ENCODE peak calls at places on chromosomes 6 and 20, in five cellular contexts. One of them, this sample, is unnamed.

GRCh38 chr6:45737331-45738056 is 278.2 kb downstream of the CLIC5 start:
- DNase-seq in right cardiac atrium: no peak
- DNase-seq in heart left ventricle: no peak
- DNase-seq in transverse colon: no peak
- DNase-seq in GM23248: no peak
- DNase-seq in this sample: no peak

GRCh38 chr20:47669157-47669425 is 116.2 kb downstream of the SULF2 start:
- DNase-seq in right cardiac atrium: no peak
- DNase-seq in transverse colon: no peak
- DNase-seq in heart left ventricle: no peak
- DNase-seq in GM23248: no peak
- DNase-seq in this sample: no peak

GRCh38 chr6:84779380-84779779 is 15.0 kb upstream of the TBX18 start:
- DNase-seq in right cardiac atrium: no peak
- DNase-seq in heart left ventricle: no peak
- DNase-seq in transverse colon: no peak
- DNase-seq in GM23248: peak; percentile 32
- DNase-seq in this sample: no peak

GRCh38 chr6:15443119-15443518 is 197.2 kb downstream of the JARID2 start:
- DNase-seq in transverse colon: no peak
- DNase-seq in GM23248: peak; percentile 92
- DNase-seq in heart left ventricle: no peak
- DNase-seq in right cardiac atrium: no peak
- DNase-seq in this sample: no peak

GRCh38 chr6:10901751-10902150 is 14.9 kb downstream of the SYCP2L start:
- DNase-seq in transverse colon: no peak
- DNase-seq in heart left ventricle: no peak
- DNase-seq in right cardiac atrium: no peak
- DNase-seq in GM23248: no peak
- DNase-seq in this sample: no peak

GRCh38 chr6:128036808-128037570 is 136.1 kb upstream of the THEMIS start:
- DNase-seq in GM23248: peak; percentile 3
- DNase-seq in right cardiac atrium: no peak
- DNase-seq in transverse colon: no peak
- DNase-seq in heart left ventricle: no peak
- DNase-seq in this sample: no peak

GRCh38 chr6:130033999-130034814 is 15.8 kb downstream of the L3MBTL3 start:
- DNase-seq in heart left ventricle: no peak
- DNase-seq in GM23248: peak; percentile 83
- DNase-seq in right cardiac atrium: peak; percentile 64
- DNase-seq in transverse colon: no peak
- DNase-seq in this sample: no peak

GRCh38 chr6:4543596-4543995 is 232.6 kb upstream of the CDYL start:
- DNase-seq in right cardiac atrium: no peak
- DNase-seq in GM23248: peak; percentile 7
- DNase-seq in heart left ventricle: no peak
- DNase-seq in transverse colon: no peak
- DNase-seq in this sample: no peak

GRCh38 chr6:87494761-87495422 is 22.1 kb downstream of the SLC35A1 start:
- DNase-seq in GM23248: no peak
- DNase-seq in transverse colon: peak; percentile 66
- DNase-seq in heart left ventricle: no peak
- DNase-seq in right cardiac atrium: no peak
- DNase-seq in this sample: no peak

GRCh38 chr6:27866370-27867050 is 45.7 kb downstream of the OR2B2 start:
- DNase-seq in transverse colon: peak; percentile 25
- DNase-seq in right cardiac atrium: no peak
- DNase-seq in GM23248: peak; percentile 74
- DNase-seq in heart left ventricle: no peak
- DNase-seq in this sample: no peak

GRCh38 chr6:162019311-162019710 is 708.3 kb downstream of the PRKN start:
- DNase-seq in right cardiac atrium: no peak
- DNase-seq in transverse colon: no peak
- DNase-seq in GM23248: no peak
- DNase-seq in heart left ventricle: no peak
- DNase-seq in this sample: no peak

GRCh38 chr6:54099201-54099600 is 12.0 kb upstream of the MLIP start:
- DNase-seq in transverse colon: no peak
- DNase-seq in right cardiac atrium: no peak
- DNase-seq in heart left ventricle: no peak
- DNase-seq in GM23248: no peak
- DNase-seq in this sample: no peak

DNA sequence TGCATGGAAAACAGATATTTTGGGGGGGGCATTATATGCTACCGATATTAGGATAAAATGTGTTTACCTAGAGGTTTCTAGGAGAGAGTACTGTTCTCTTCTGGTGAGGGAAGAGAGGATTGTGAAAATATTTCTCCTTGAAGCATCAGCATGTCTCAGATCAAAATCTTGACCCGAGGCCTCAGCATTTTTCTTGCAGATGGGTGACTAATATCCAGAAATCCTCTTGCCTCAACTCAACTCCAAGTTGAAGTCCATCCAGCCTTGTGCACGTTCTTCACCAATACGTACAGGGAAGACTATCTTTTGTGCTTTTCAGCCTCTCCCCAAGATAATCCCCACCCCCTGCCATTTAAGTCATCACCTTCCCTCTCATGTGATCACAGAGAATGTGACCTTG is 59.5 kb downstream of the PRND start:
- DNase-seq in transverse colon: no peak
- DNase-seq in heart left ventricle: no peak
- DNase-seq in GM23248: no peak
- DNase-seq in right cardiac atrium: no peak
- DNase-seq in this sample: no peak
- H3K9me3 ChIP-seq in transverse colon: no peaks in the 10 kb centered on the region
- H3K9me3 ChIP-seq in heart left ventricle: no peaks in the 10 kb centered on the region
- H3K9me3 ChIP-seq in GM23248: no peaks in the 10 kb centered on the region
- H3K9me3 ChIP-seq in right cardiac atrium: no peaks in the 10 kb centered on the region
- H3K9me3 ChIP-seq in this sample: no peaks in the 10 kb centered on the region

GRCh38 chr6:68639211-68639610 is 4.1 kb downstream of the ADGRB3 start:
- DNase-seq in heart left ventricle: no peak
- DNase-seq in right cardiac atrium: no peak
- DNase-seq in GM23248: no peak
- DNase-seq in transverse colon: no peak
- DNase-seq in this sample: no peak
- H3K27ac ChIP-seq in heart left ventricle: peak overlapping the region; percentile 42
- H3K27ac ChIP-seq in right cardiac atrium: no peak overlapping the region
- H3K27ac ChIP-seq in GM23248: no peak overlapping the region
- H3K27ac ChIP-seq in transverse colon: no peak overlapping the region
- H3K27ac ChIP-seq in this sample: no peak overlapping the region

GRCh38 chr6:359261-360035 is 32.1 kb upstream of the IRF4 start:
- DNase-seq in transverse colon: no peak
- DNase-seq in heart left ventricle: no peak
- DNase-seq in right cardiac atrium: no peak
- DNase-seq in GM23248: no peak
- DNase-seq in this sample: peak; percentile 83
- H3K9me3 ChIP-seq in transverse colon: peaks cover 7% of the 10 kb centered on the region
- H3K9me3 ChIP-seq in heart left ventricle: peaks cover 6% of the 10 kb centered on the region
- H3K9me3 ChIP-seq in right cardiac atrium: no peaks in the 10 kb centered on the region
- H3K9me3 ChIP-seq in GM23248: no peaks in the 10 kb centered on the region
- H3K9me3 ChIP-seq in this sample: no peaks in the 10 kb centered on the region

GRCh38 chr6:47097092-47097945 is 55.2 kb upstream of the ADGRF1 start:
- DNase-seq in right cardiac atrium: no peak
- DNase-seq in heart left ventricle: peak; percentile 70
- DNase-seq in GM23248: peak; percentile 81
- DNase-seq in transverse colon: peak; percentile 74
- DNase-seq in this sample: no peak
- H3K27ac ChIP-seq in right cardiac atrium: no peak overlapping the region
- H3K27ac ChIP-seq in heart left ventricle: no peak overlapping the region
- H3K27ac ChIP-seq in GM23248: no peak overlapping the region
- H3K27ac ChIP-seq in transverse colon: peak overlapping the region; percentile 3
- H3K27ac ChIP-seq in this sample: no peak overlapping the region

DNA sequence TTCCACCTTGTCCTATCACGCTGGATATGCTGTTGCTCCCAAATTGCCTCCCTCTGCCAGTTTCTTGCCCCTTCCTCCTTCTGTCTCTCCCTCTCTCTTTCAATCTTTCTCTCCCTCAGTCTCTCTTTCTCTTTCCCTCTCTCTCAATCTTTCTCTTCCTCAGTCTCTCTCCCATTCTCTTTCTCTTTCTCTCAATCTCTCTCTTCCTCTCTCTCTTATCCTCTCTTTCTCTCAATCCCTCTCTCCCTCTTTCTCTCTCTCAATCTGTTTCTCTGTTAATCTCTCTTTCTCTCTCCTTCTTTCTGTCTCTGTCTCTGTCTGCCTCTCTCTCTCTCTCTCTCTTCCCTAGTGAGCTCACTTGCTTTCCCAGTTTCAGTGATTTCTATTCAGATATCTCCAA is 245.8 kb downstream of the ESR1 start:
- DNase-seq in right cardiac atrium: no peak
- DNase-seq in GM23248: no peak
- DNase-seq in transverse colon: no peak
- DNase-seq in heart left ventricle: no peak
- DNase-seq in this sample: no peak
- H3K9me3 ChIP-seq in right cardiac atrium: no peaks in the 10 kb centered on the region
- H3K9me3 ChIP-seq in GM23248: no peaks in the 10 kb centered on the region
- H3K9me3 ChIP-seq in transverse colon: no peaks in the 10 kb centered on the region
- H3K9me3 ChIP-seq in heart left ventricle: no peaks in the 10 kb centered on the region
- H3K9me3 ChIP-seq in this sample: no peaks in the 10 kb centered on the region

DNA sequence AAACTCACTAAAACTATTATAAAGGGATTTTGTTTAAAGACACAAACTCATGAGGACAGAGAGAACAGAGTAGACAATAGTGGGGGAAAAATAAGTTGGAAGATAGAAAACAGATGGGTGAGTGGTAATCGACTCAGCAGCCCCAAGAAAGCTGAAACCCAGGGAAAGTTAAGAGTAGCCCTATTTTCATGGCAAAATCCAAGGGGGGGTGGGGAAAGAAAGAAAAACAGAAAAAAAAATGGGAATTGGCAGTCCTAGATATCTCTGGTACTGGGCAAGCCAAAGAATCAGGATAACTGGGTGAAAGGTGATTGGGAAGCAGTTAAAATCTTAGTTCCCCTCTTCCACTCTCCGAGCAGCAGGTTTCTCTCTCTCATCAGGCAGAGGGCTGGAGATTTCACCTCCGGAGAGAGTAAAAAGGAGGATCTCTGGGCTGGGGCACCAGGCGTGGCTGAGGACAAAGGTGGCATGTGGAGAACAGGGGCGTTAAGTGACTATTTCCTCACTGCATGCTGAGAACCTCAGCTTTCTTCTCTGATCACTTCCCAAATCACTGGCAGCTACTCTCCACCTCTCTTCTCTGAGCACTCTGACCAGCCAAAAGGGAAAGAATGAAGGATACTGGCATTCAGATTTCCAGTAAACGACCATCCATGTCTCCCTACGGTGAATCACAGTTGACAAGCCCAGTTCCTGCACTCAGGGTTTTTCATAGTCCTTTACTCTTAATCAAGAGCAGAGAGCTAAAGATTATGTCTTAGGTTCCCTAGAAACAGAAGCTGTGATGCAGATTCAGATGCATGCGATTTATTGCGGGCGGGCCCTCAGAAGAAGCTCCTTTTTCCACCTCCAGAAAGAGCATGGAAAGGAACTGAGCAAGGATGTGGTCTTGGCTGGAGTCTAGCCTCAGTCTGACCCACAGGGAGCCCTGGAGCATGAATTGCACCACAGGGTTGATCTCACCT is 7.3 kb upstream of the RNF24 start:
- DNase-seq in GM23248: peak; percentile 48
- DNase-seq in transverse colon: no peak
- DNase-seq in right cardiac atrium: peak; percentile 18
- DNase-seq in heart left ventricle: no peak
- DNase-seq in this sample: no peak
- H3K27ac ChIP-seq in GM23248: peak overlapping the region; percentile 57
- H3K27ac ChIP-seq in transverse colon: no peak overlapping the region
- H3K27ac ChIP-seq in right cardiac atrium: no peak overlapping the region
- H3K27ac ChIP-seq in heart left ventricle: no peak overlapping the region
- H3K27ac ChIP-seq in this sample: no peak overlapping the region

DNA sequence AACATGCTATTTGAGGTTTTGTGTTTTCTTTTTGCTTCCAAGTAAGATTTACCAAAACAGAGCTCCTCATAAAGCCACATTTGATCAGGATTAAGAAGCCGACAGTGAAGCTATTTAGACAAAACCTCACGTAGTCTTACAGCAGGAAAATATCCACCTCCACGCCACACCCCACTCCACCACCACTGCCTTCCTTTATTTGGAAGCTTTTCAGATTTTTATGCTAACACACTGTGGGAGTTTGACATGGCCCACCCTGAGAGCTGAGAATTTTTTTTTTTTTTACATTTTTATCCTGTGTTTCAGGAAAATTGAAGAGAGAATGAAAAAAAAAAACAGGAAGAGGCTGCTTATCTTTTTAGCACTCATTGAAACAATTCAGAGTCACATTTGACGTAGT is 104.8 kb upstream of the MC3R start:
- DNase-seq in transverse colon: no peak
- DNase-seq in GM23248: no peak
- DNase-seq in right cardiac atrium: no peak
- DNase-seq in heart left ventricle: no peak
- DNase-seq in this sample: no peak
- H3K9me3 ChIP-seq in transverse colon: no peaks in the 10 kb centered on the region
- H3K9me3 ChIP-seq in GM23248: no peaks in the 10 kb centered on the region
- H3K9me3 ChIP-seq in right cardiac atrium: no peaks in the 10 kb centered on the region
- H3K9me3 ChIP-seq in heart left ventricle: peaks cover 19% of the 10 kb centered on the region
- H3K9me3 ChIP-seq in this sample: peaks cover 19% of the 10 kb centered on the region

DNA sequence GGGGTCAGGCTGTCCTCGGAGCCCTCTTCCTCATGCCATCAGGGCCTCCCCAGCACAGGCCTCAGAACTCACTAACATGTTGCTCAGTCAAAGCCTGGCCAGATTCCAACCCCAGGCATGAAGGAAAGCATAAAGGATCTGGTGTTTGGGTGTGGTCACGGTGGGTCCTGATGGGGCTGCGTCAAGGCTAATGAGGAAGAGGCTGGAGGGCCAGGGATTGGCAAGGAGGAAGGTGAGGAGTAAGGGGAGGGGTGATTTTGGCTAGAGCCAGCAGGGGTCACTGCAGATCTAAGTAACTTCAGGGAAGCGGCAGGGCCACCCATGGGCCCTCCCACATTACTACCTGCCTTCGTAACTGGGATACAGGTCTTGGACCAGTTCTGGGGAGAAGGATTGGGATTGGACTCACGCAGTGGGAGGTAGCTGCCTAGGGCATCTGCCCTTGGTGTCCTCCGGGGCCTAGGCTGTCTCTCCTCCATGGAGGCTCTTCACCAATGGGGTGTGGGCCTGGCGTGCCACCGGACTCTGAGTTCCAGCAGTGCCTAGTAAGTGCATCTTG is 36.2 kb upstream of the MRPS18A start:
- DNase-seq in right cardiac atrium: peak; percentile 79
- DNase-seq in heart left ventricle: peak; percentile 60
- DNase-seq in GM23248: peak; percentile 68
- DNase-seq in transverse colon: peak; percentile 90
- DNase-seq in this sample: peak; percentile 87
- H3K27ac ChIP-seq in right cardiac atrium: no peak overlapping the region
- H3K27ac ChIP-seq in heart left ventricle: no peak overlapping the region
- H3K27ac ChIP-seq in GM23248: no peak overlapping the region
- H3K27ac ChIP-seq in transverse colon: no peak overlapping the region
- H3K27ac ChIP-seq in this sample: peak overlapping the region; percentile 60

This sample was measured in spleen.